ENCODE peak calls at places on chromosomes 6 and 20, in five cellular contexts. Y is fibroblast of lung, X is MM.1S, D is transverse colon, T is Peyer's patch. E is an unnamed sample.
A peak's percentile ranks its signal among the peaks of the same experiment; 100 is the strongest.

GRCh38 chr6:41578714-41579610 is 32.8 kb downstream of the FOXP4 start:
- DNase-seq in Y (peak; percentile 43), X (no peak), D (peak; percentile 51), T (peak; percentile 68), E (no peak)

GRCh38 chr20:20184149-20184548 is 131.8 kb downstream of the CFAP61 start:
- DNase-seq in Y (no peak), X (peak; percentile 55), D (no peak), T (no peak), E (no peak)

GRCh38 chr6:122308074-122308473 is 91.4 kb upstream of the HSF2 start:
- DNase-seq in Y (no peak), X (no peak), D (no peak), T (no peak), E (no peak)

GRCh38 chr6:106890447-106890846 is 84.1 kb downstream of the CD24 start:
- DNase-seq in Y (no peak), X (no peak), D (no peak), T (no peak), E (no peak)

GRCh38 chr6:157984686-157985225 is 3.1 kb downstream of the SYNJ2 start:
- DNase-seq in Y (no peak), X (no peak), D (no peak), T (peak; percentile 29), E (no peak)

GRCh38 chr20:10961651-10962288 is 288.0 kb upstream of the JAG1 start:
- DNase-seq in Y (peak; percentile 13), X (no peak), D (no peak), T (no peak), E (no peak)

GRCh38 chr6:142210606-142211005 is 63.5 kb downstream of the VTA1 start:
- DNase-seq in Y (no peak), X (no peak), D (no peak), T (no peak), E (no peak)

GRCh38 chr6:158503846-158504245 is 56.0 kb upstream of the TMEM181 start:
- DNase-seq in Y (no peak), X (no peak), D (no peak), T (no peak), E (no peak)

GRCh38 chr20:1533059-1533458 is 24.4 kb downstream of the SIRPD start:
- DNase-seq in Y (no peak), X (no peak), D (no peak), T (no peak), E (no peak)

GRCh38 chr6:44306710-44307109 is 6.4 kb downstream of the AARS2 start:
- DNase-seq in Y (no peak), X (no peak), D (no peak), T (no peak), E (no peak)

GRCh38 chr20:48359692-48360337 is 468.0 kb downstream of the PREX1 start:
- DNase-seq in Y (no peak), X (peak; percentile 74), D (peak; percentile 67), T (peak; percentile 86), E (no peak)

GRCh38 chr6:47456536-47456975 is 21.0 kb upstream of the CD2AP start:
- DNase-seq in Y (no peak), X (no peak), D (no peak), T (no peak), E (no peak)

GRCh38 chr6:54441687-54442248 is 133.5 kb downstream of the TINAG start:
- DNase-seq in Y (no peak), X (no peak), D (no peak), T (no peak), E (no peak)

GRCh38 chr6:166488081-166488685 is 98.3 kb downstream of the RAMACL start:
- DNase-seq in Y (peak; percentile 12), X (peak; percentile 89), D (peak; percentile 57), T (peak; percentile 90), E (no peak)

GRCh38 chr20:34042286-34042685 is 48.6 kb downstream of the RALY start:
- DNase-seq in Y (no peak), X (no peak), D (no peak), T (no peak), E (no peak)

GRCh38 chr6:34386316-34387137 is 5.9 kb downstream of the NUDT3 start:
- DNase-seq in Y (peak; percentile 89), X (no peak), D (no peak), T (peak; percentile 50), E (no peak)
- H3K4me1 ChIP-seq in Y (peaks cover 8% of the 10 kb centered on the region), X (peaks cover 6% of the 10 kb centered on the region), D (peaks cover 62% of the 10 kb centered on the region), T (peaks cover 20% of the 10 kb centered on the region), E (peaks cover 31% of the 10 kb centered on the region)

DNA sequence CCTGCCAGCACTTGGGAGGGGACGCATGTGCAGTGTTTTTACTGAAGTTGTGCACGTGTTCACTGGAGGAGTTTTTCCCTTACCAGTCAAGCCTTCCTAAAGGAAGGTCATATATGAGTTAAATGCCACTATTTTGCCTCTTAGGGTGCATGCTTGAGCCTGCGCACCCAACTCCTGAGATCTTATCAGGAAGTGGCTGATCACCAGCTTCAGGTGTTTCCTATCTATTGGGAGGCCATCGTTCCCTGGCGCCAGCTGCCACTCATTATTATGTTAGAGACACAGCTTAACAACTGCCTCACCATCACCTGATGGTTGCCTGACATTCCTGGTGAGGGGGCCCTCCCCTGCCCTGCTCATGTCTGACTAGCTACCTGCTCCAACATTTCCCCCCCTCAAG is 8.5 kb downstream of the ERVFRD-1 start:
- DNase-seq in Y (no peak), X (no peak), D (no peak), T (no peak), E (no peak)
- H3K9me3 ChIP-seq in Y (no peaks in the 10 kb centered on the region), X (no peaks in the 10 kb centered on the region), D (no peaks in the 10 kb centered on the region), T (no peaks in the 10 kb centered on the region), E (no peaks in the 10 kb centered on the region)

GRCh38 chr6:16739329-16739801 is 21.9 kb downstream of the ATXN1 start:
- DNase-seq in Y (no peak), X (no peak), D (no peak), T (no peak), E (no peak)
- H3K4me1 ChIP-seq in Y (peaks cover 37% of the 10 kb centered on the region), X (peaks cover 34% of the 10 kb centered on the region), D (peaks cover 58% of the 10 kb centered on the region), T (peaks cover 32% of the 10 kb centered on the region), E (peaks cover 29% of the 10 kb centered on the region)

DNA sequence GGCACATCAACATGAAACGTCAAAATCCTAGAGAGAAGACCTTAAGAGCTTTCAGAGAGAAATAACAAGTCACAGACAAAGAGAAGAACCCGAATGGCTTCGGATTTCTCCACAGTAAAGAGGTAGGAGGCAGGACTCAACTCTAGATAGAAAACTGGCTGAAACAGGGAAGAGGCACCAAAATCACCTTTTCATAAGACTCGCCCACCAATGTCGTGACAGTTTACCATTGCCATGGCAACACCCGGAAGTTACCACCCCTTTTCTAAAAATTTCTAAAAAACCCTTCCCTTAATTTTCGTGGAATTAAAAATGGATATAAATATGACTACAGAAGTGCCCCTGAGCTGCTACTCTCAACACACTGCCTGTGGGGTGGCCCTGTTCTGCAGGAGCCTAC is 12.3 kb upstream of the DEFB121 start:
- DNase-seq in Y (no peak), X (no peak), D (no peak), T (no peak), E (no peak)
- H3K9me3 ChIP-seq in Y (no peaks in the 10 kb centered on the region), X (no peaks in the 10 kb centered on the region), D (no peaks in the 10 kb centered on the region), T (no peaks in the 10 kb centered on the region), E (no peaks in the 10 kb centered on the region)

GRCh38 chr6:155493026-155493693 is 37.5 kb upstream of the NOX3 start:
- DNase-seq in Y (no peak), X (no peak), D (no peak), T (no peak), E (no peak)
- H3K4me1 ChIP-seq in Y (peaks cover 14% of the 10 kb centered on the region), X (no peaks in the 10 kb centered on the region), D (peaks cover 18% of the 10 kb centered on the region), T (no peaks in the 10 kb centered on the region), E (peaks cover 29% of the 10 kb centered on the region)

E was measured in thoracic aorta.